ENCODE peak calls at places on chromosomes 12 and 14, in four cellular contexts. C is neuronal stem cell, T is breast epithelium, K is iPS DF 19.7. Z is an unnamed sample.

GRCh38 chr12:110619534-110619953 is 5.6 kb downstream of the TCTN1 start:
- DNase-seq in C (no peak), T (no peak), K (no peak), Z (no peak)

GRCh38 chr14:71541271-71541670 is 391.0 kb upstream of the RGS6 start:
- DNase-seq in C (no peak), T (no peak), K (no peak), Z (no peak)

GRCh38 chr12:52598966-52599365 is 2.3 kb downstream of the KRT72 start:
- DNase-seq in C (no peak), T (no peak), K (no peak), Z (no peak)

GRCh38 chr14:73696466-73697390 is 17.5 kb downstream of the PNMA1 start:
- DNase-seq in C (no peak), T (no peak), K (no peak), Z (no peak)

GRCh38 chr12:105982022-105982421 is 156.7 kb downstream of the NUAK1 start:
- DNase-seq in C (no peak), T (no peak), K (no peak), Z (no peak)

GRCh38 chr12:80356092-80356491 is 87.9 kb upstream of the PTPRQ start:
- DNase-seq in C (no peak), T (no peak), K (no peak), Z (no peak)

GRCh38 chr14:105492051-105492965 is 1.3 kb downstream of the TEDC1 start:
- DNase-seq in C (no peak), T (no peak), K (no peak), Z (no peak)

GRCh38 chr12:105427883-105428282 is 97.4 kb downstream of the C12orf75 start:
- DNase-seq in C (no peak), T (no peak), K (no peak), Z (no peak)

GRCh38 chr14:99751539-99752485 is 41.4 kb upstream of the EML1 start:
- DNase-seq in C (no peak), T (no peak), K (no peak), Z (no peak)

GRCh38 chr12:30587782-30588181 is 107.9 kb downstream of the IPO8 start:
- DNase-seq in C (no peak), T (no peak), K (no peak), Z (no peak)

GRCh38 chr14:22538671-22539228 is 50.3 kb downstream of the DAD1 start:
- DNase-seq in C (no peak), T (no peak), K (no peak), Z (no peak)

GRCh38 chr14:54447231-54447692 is 6.1 kb upstream of the CNIH1 start:
- DNase-seq in C (no peak), T (no peak), K (no peak), Z (no peak)

GRCh38 chr12:113196996-113197395 is 11.5 kb downstream of the RITA1 start:
- DNase-seq in C (no peak), T (no peak), K (no peak), Z (peak; percentile 83)

GRCh38 chr12:124915249-124916236 is 1.1 kb upstream of the UBC start:
- DNase-seq in C (no peak), T (peak; percentile 60), K (no peak), Z (no peak)

GRCh38 chr14:34093878-34094277 is 143.0 kb upstream of the EGLN3 start:
- DNase-seq in C (no peak), T (no peak), K (no peak), Z (no peak)

GRCh38 chr12:5988659-5989116 is 43.6 kb upstream of the ANO2 start:
- DNase-seq in C (peak; percentile 65), T (peak; percentile 78), K (peak; percentile 69), Z (no peak)

GRCh38 chr12:54970741-54971140 is 13.8 kb downstream of the TESPA1 start:
- DNase-seq in C (no peak), T (no peak), K (no peak), Z (no peak)

GRCh38 chr12:46387697-46388096 is 15.1 kb upstream of the SLC38A2 start:
- DNase-seq in C (no peak), T (no peak), K (no peak), Z (no peak)

GRCh38 chr12:111312708-111313107 is 56.2 kb downstream of the PHETA1 start:
- DNase-seq in C (no peak), T (no peak), K (no peak), Z (no peak)

GRCh38 chr14:91173221-91173670 is 59.4 kb downstream of the DGLUCY start:
- DNase-seq in C (peak; percentile 75), T (peak; percentile 86), K (peak; percentile 20), Z (peak; percentile 90)

GRCh38 chr12:2251485-2252179 is 198.8 kb downstream of the CACNA1C start:
- DNase-seq in C (no peak), T (no peak), K (no peak), Z (no peak)

GRCh38 chr12:6333566-6333965 is 8.3 kb downstream of the TNFRSF1A start:
- DNase-seq in C (no peak), T (no peak), K (no peak), Z (peak; percentile 74)

GRCh38 chr14:53180272-53181221 is 27.4 kb upstream of the DDHD1 start:
- DNase-seq in C (peak; percentile 21), T (no peak), K (peak; percentile 81), Z (no peak)

GRCh38 chr12:119780786-119781434 is 96.2 kb downstream of the CIT start:
- DNase-seq in C (peak; percentile 9), T (no peak), K (no peak), Z (no peak)

GRCh38 chr14:105526781-105527380 is 498 bp downstream of the TMEM121 start:
- DNase-seq in C (no peak), T (no peak), K (no peak), Z (no peak)

GRCh38 chr12:6253278-6253677 is 53.1 kb downstream of the CD9 start:
- DNase-seq in C (no peak), T (no peak), K (no peak), Z (no peak)

GRCh38 chr12:77591959-77592358 is 238.7 kb upstream of the NAV3 start:
- DNase-seq in C (peak; percentile 42), T (no peak), K (no peak), Z (no peak)

GRCh38 chr12:30095511-30095910 is 311.8 kb upstream of the TMTC1 start:
- DNase-seq in C (no peak), T (no peak), K (no peak), Z (no peak)

GRCh38 chr14:56118611-56119181 is 485 bp downstream of the PELI2 start:
- DNase-seq in C (no peak), T (no peak), K (no peak), Z (no peak)

GRCh38 chr12:46219892-46220655 is 48.8 kb downstream of the SLC38A1 start:
- DNase-seq in C (no peak), T (no peak), K (no peak), Z (no peak)